ENCODE peak calls at places on chromosome 15, in four cellular contexts. E is GM20000, W is uterus, N is Peyer's patch. X is an unnamed sample.

GRCh38 chr15:81939604-81940440 is 106.0 kb downstream of the MEX3B start:
- DNase-seq in E (peak), W (no peak), N (no peak), X (no peak)

GRCh38 chr15:67911727-67912126 is 71.9 kb upstream of the RNU6-1 start:
- DNase-seq in E (peak), W (no peak), N (no peak), X (no peak)

GRCh38 chr15:69225355-69226027 is 65.1 kb downstream of the GLCE start:
- DNase-seq in E (no peak), W (no peak), N (no peak), X (no peak)

GRCh38 chr15:86650084-86650483 is 570.4 kb downstream of the AGBL1 start:
- DNase-seq in E (no peak), W (no peak), N (no peak), X (no peak)

GRCh38 chr15:27126449-27126848 is 155.5 kb downstream of the GABRG3 start:
- DNase-seq in E (no peak), W (no peak), N (no peak), X (no peak)

GRCh38 chr15:51281368-51281967 is 56.9 kb downstream of the CYP19A1 start:
- DNase-seq in E (peak), W (peak), N (no peak), X (no peak)

GRCh38 chr15:92819312-92820232 is 80.6 kb upstream of the CHD2 start:
- DNase-seq in E (no peak), W (no peak), N (no peak), X (no peak)

GRCh38 chr15:27587810-27588209 is 511.3 kb downstream of the OCA2 start:
- DNase-seq in E (no peak), W (no peak), N (no peak), X (no peak)

GRCh38 chr15:89808160-89808870 is 6.3 kb downstream of the ANPEP start:
- DNase-seq in E (no peak), W (no peak), N (no peak), X (no peak)

GRCh38 chr15:31484986-31485385 is 158.4 kb downstream of the KLF13 start:
- DNase-seq in E (no peak), W (no peak), N (no peak), X (no peak)

GRCh38 chr15:35327789-35328188 is 218.2 kb downstream of the DPH6 start:
- DNase-seq in E (no peak), W (no peak), N (no peak), X (no peak)

GRCh38 chr15:92020765-92021164 is 167.3 kb downstream of the SLCO3A1 start:
- DNase-seq in E (no peak), W (no peak), N (no peak), X (no peak)

GRCh38 chr15:89971592-89971997 is 29.5 kb upstream of the ZNF710 start:
- DNase-seq in E (peak), W (peak), N (peak), X (peak)

GRCh38 chr15:33086500-33087141 is 107.9 kb downstream of the FMN1 start:
- DNase-seq in E (peak), W (no peak), N (no peak), X (no peak)

GRCh38 chr15:56240390-56240789 is 3.3 kb downstream of the RFX7 start:
- DNase-seq in E (no peak), W (no peak), N (no peak), X (no peak)

GRCh38 chr15:50149090-50149489 is 30.1 kb upstream of the ATP8B4 start:
- DNase-seq in E (no peak), W (no peak), N (no peak), X (no peak)

GRCh38 chr15:76324066-76324465 is 12.5 kb upstream of the ISL2 start:
- DNase-seq in E (no peak), W (no peak), N (no peak), X (no peak)

GRCh38 chr15:72086010-72086697 is 31.8 kb downstream of the MYO9A start:
- DNase-seq in E (no peak), W (no peak), N (no peak), X (no peak)

GRCh38 chr15:66956672-66957540 is 108.5 kb upstream of the SMAD3 start:
- DNase-seq in E (no peak), W (no peak), N (no peak), X (no peak)

GRCh38 chr15:61116830-61117229 is 112.3 kb downstream of the RORA start:
- DNase-seq in E (no peak), W (no peak), N (no peak), X (no peak)

GRCh38 chr15:28876131-28876844 is 9.5 kb upstream of the APBA2 start:
- DNase-seq in E (no peak), W (no peak), N (no peak), X (no peak)

GRCh38 chr15:93829115-93829849 is 402.1 kb upstream of the MCTP2 start:
- DNase-seq in E (no peak), W (peak), N (no peak), X (no peak)

GRCh38 chr15:47390208-47390765 is 327.0 kb upstream of the SEMA6D start:
- DNase-seq in E (no peak), W (no peak), N (no peak), X (no peak)

GRCh38 chr15:39788108-39788507 is 5.5 kb upstream of the FSIP1 start:
- DNase-seq in E (peak), W (no peak), N (no peak), X (no peak)

GRCh38 chr15:38129531-38130199 is 123.0 kb upstream of the SPRED1 start:
- DNase-seq in E (peak), W (peak), N (peak), X (no peak)

GRCh38 chr15:54045397-54045796 is 67.2 kb downstream of the UNC13C start:
- DNase-seq in E (no peak), W (no peak), N (no peak), X (no peak)

DNA sequence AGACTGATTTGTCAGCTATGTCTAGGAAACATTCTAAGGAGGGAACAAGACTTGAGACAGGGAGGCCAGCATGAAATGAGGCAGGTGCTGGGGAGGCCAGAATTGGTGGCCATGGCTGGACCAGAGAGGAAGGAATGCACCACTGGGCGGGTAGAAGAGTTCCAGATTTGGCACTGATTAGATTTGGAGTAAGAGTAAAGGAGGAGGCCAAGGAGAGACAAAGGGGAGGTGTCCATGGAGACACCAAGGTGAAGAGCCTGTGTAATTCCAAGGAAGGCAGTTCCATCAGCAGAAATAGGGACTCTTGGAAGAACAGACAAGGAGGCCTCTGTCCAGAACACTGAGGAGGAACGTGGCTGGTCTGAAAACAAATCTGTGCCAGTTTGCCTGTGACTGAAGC is 1.8 kb downstream of the ARNT2 start:
- DNase-seq in E (no peak), W (no peak), N (no peak), X (no peak)
- TF ChIP-seq CTCF in E (no peak), W (no peak), N (no peak), X (no peak)

GRCh38 chr15:41693757-41694156 is 33.6 kb downstream of the MGA start:
- DNase-seq in E (no peak), W (no peak), N (no peak), X (no peak)

GRCh38 chr15:41698779-41699178 is 38.6 kb downstream of the MGA start:
- DNase-seq in E (no peak), W (no peak), N (no peak), X (no peak)

GRCh38 chr15:41692049-41692448 is 31.8 kb downstream of the MGA start:
- DNase-seq in E (no peak), W (no peak), N (no peak), X (no peak)

GRCh38 chr15:41691471-41691870 is 31.3 kb downstream of the MGA start:
- DNase-seq in E (no peak), W (no peak), N (no peak), X (no peak)

GRCh38 chr15:41695750-41696436 is 35.7 kb downstream of the MGA start:
- DNase-seq in E (peak), W (no peak), N (peak), X (peak)
- TF ChIP-seq CTCF in E (peak), W (no peak), N (peak), X (peak)

GRCh38 chr15:95918525-95918924 is 412.0 kb upstream of the NR2F2 start:
- DNase-seq in E (no peak), W (no peak), N (no peak), X (no peak)

GRCh38 chr15:95923797-95924196 is 406.7 kb upstream of the NR2F2 start:
- DNase-seq in E (no peak), W (no peak), N (no peak), X (no peak)

GRCh38 chr15:95919460-95919859 is 411.0 kb upstream of the NR2F2 start:
- DNase-seq in E (no peak), W (no peak), N (no peak), X (no peak)

GRCh38 chr15:95921404-95921803 is 409.1 kb upstream of the NR2F2 start:
- DNase-seq in E (no peak), W (no peak), N (no peak), X (no peak)

DNA sequence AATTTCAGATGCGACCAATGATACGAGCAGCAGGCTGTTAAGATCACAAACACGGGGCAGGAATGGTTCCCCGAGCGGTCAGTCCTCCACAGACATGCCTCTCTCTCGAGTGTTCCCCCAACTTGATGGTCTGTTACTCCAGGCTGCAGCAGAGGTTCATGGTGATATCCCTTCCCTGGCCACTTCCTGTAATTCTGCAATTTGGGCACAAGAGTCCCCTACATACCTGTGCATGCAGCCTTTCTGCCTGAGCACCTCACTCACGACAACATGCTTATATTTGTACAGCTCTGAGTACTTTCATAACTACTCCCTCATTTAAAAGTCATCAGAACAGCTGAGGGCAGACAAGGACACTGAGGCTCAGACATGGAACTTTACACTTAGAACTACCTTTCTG is 408.1 kb upstream of the NR2F2 start:
- DNase-seq in E (no peak), W (no peak), N (no peak), X (no peak)
- TF ChIP-seq CTCF in E (no peak), W (no peak), N (no peak), X (no peak)

GRCh38 chr15:63258658-63259057 is 18.7 kb upstream of the APH1B start:
- DNase-seq in E (no peak), W (no peak), N (no peak), X (no peak)
- TF ChIP-seq CTCF in E (no peak), W (no peak), N (no peak), X (no peak)

GRCh38 chr15:84816694-84817460 is at the start of gene ALPK3:
- DNase-seq in E (peak), W (peak), N (no peak), X (no peak)

GRCh38 chr15:84819291-84819768 is 2.2 kb downstream of the ALPK3 start:
- DNase-seq in E (no peak), W (no peak), N (no peak), X (no peak)

GRCh38 chr15:84819791-84820190 is 2.6 kb downstream of the ALPK3 start:
- DNase-seq in E (no peak), W (no peak), N (no peak), X (no peak)

GRCh38 chr15:84817461-84818081 is 415 bp downstream of the ALPK3 start:
- DNase-seq in E (no peak), W (no peak), N (no peak), X (no peak)

DNA sequence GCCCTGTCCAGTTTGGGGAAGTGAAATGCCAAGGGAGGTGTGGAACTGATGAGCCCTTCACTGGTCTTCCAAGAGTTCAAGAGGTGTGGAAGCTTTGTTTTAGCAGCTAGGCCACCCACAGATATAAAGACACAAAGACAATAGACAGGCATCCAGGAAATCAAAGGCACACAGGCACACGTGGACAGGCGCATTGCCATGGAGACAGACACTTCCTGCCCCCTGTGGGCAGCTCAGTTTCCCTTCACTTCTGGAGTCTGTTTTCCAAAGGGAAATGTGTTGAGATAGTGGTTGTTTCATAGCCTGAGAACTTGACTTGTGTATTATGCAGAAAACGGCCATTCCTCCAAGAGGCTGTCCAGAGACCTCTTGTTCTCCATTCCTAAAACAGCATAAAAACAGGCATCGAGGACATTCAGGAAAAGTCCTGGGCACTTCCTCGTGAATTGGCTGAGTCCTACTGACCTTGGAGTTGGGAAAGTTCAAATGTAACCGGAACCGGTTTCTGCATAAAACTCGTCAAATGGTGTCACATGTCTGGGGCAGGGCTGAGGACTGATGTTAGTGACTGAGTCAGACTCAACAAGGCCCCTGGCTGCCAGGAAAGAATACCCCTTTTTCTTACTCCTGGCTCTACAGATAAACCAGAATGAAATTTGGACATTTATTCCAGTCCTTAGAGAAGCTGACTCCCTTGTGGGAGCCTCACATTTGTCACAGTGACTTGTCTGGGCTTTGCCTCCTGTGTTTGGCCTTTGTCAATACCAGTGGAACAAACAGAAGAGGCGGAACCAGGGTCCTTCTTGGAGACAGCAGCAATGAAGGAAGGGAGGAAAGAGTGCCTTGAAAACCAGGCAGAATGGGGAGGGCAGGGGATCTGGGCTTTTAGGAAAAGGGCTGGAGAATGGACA is 1.3 kb downstream of the ALPK3 start:
- DNase-seq in E (no peak), W (no peak), N (no peak), X (no peak)
- TF ChIP-seq CTCF in E (no peak), W (no peak), N (no peak), X (no peak)

GRCh38 chr15:73709241-73709640 is 25.1 kb downstream of the CD276 start:
- DNase-seq in E (no peak), W (no peak), N (no peak), X (no peak)
- TF ChIP-seq CTCF in E (no peak), W (no peak), N (no peak), X (no peak)